ENCODE peak calls at places on chromosomes 13 and 19, in ten cellular contexts. V is heart left ventricle, J is breast epithelium, Q is ascending aorta, P is left lung, W is psoas muscle, I is body of pancreas, X is brain microvascular endothelial cell, Y is astrocyte, S is cardiac muscle cell. N is an unnamed sample.

GRCh38 chr13:36745436-36745835 is 71.6 kb downstream of the SERTM1 start:
- DNase-seq in X (no peak), I (no peak), W (no peak), Y (peak; percentile 51), V (no peak), S (no peak), J (no peak), P (no peak), Q (no peak), N (no peak)

GRCh38 chr13:80074811-80075210 is 266.1 kb downstream of the SPRY2 start:
- DNase-seq in W (no peak), X (no peak), J (no peak), P (no peak), S (no peak), V (no peak), Y (no peak), Q (no peak), I (no peak), N (no peak)

GRCh38 chr19:8988204-8988603 is 22.0 kb downstream of the MUC16 start:
- DNase-seq in Q (no peak), J (no peak), I (no peak), V (no peak), Y (no peak), S (no peak), P (no peak), X (no peak), W (no peak), N (no peak)

GRCh38 chr13:111402441-111402840 is 82.0 kb downstream of the TEX29 start:
- DNase-seq in I (no peak), P (peak; percentile 20), J (no peak), S (no peak), V (no peak), Y (no peak), Q (no peak), X (no peak), W (no peak), N (no peak)

GRCh38 chr13:27450921-27451461 is 627 bp upstream of the MTIF3 start:
- DNase-seq in J (peak; percentile 58), W (peak; percentile 69), S (peak; percentile 53), X (peak; percentile 12), Q (peak; percentile 70), V (peak; percentile 76), Y (peak; percentile 60), I (peak; percentile 54), P (peak; percentile 84), N (peak; percentile 53)

GRCh38 chr13:30705672-30706071 is 29.7 kb upstream of the ALOX5AP start:
- DNase-seq in Q (peak; percentile 15), S (no peak), V (no peak), P (no peak), X (no peak), I (no peak), J (no peak), Y (no peak), W (no peak), N (no peak)

GRCh38 chr19:8145969-8146368 is 3.4 kb downstream of the FBN3 start:
- DNase-seq in Y (no peak), P (peak; percentile 80), I (peak; percentile 45), V (no peak), J (no peak), W (no peak), Q (no peak), X (no peak), S (no peak), N (no peak)

GRCh38 chr19:29439688-29440550 is 85.9 kb upstream of the VSTM2B start:
- DNase-seq in W (no peak), X (no peak), Y (no peak), V (no peak), J (no peak), I (no peak), S (no peak), P (no peak), Q (no peak), N (no peak)

GRCh38 chr13:39590466-39591036 is 12.4 kb downstream of the LHFPL6 start:
- DNase-seq in J (no peak), Q (no peak), V (no peak), P (no peak), W (no peak), Y (no peak), I (no peak), S (no peak), X (no peak), N (no peak)

GRCh38 chr19:37932985-37933953 is 26.3 kb downstream of the SIPA1L3 start:
- DNase-seq in S (peak; percentile 18), J (no peak), I (peak; percentile 37), W (peak; percentile 56), Y (peak; percentile 58), V (peak; percentile 64), P (peak; percentile 80), Q (no peak), X (no peak), N (no peak)

GRCh38 chr19:54523403-54523802 is 20.8 kb downstream of the LAIR2 start:
- DNase-seq in V (no peak), I (no peak), S (peak; percentile 2), P (no peak), Y (no peak), Q (no peak), X (peak; percentile 3), J (no peak), W (no peak), N (no peak)

GRCh38 chr13:30042272-30042671 is 191.9 kb upstream of the UBL3 start:
- DNase-seq in X (no peak), V (no peak), S (no peak), I (no peak), Q (no peak), J (no peak), W (no peak), P (no peak), Y (no peak), N (no peak)

GRCh38 chr19:19661141-19661674 is 2.3 kb downstream of the ATP13A1 start:
- DNase-seq in V (no peak), X (no peak), P (peak; percentile 59), J (no peak), Q (no peak), Y (no peak), S (no peak), W (no peak), I (no peak), N (no peak)

GRCh38 chr13:110507678-110508381 is 53.7 kb downstream of the RAB20 start:
- DNase-seq in W (peak; percentile 67), I (peak; percentile 93), X (no peak), Q (no peak), J (peak; percentile 60), V (peak; percentile 72), S (no peak), Y (no peak), P (no peak), N (no peak)

GRCh38 chr19:50050406-50051223 is 24.8 kb downstream of the ZNF473 start:
- DNase-seq in Q (peak; percentile 85), Y (peak; percentile 60), P (peak; percentile 91), I (peak; percentile 66), V (peak; percentile 88), W (peak; percentile 82), X (peak; percentile 84), J (peak; percentile 76), S (peak; percentile 85), N (peak; percentile 75)

GRCh38 chr13:43006893-43007631 is 15.0 kb upstream of the EPSTI1 start:
- DNase-seq in P (no peak), J (no peak), Y (peak; percentile 76), I (no peak), Q (no peak), W (no peak), V (no peak), X (no peak), S (peak; percentile 58), N (no peak)

DNA sequence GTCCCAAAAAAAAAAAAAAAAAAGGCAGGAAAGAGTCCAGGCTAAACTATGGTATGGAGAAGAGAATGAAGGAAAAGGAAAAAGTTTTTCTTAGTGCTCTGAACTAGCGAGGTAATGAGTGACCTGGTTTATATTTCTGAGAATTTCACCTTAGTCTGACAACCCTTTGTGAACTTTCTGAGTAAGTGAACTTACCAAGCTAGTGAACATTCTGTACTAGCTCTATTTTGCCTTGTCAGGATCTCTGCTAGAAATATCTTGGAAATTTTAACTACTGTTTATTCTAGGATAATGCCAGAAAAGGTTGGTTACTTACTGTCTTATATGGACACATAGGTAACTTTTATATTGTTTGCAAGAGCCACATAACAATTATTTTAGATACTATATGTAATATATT is 4.4 kb downstream of the TRIM13 start:
- DNase-seq in S (no peak), X (no peak), V (no peak), Q (no peak), I (no peak), Y (no peak), W (no peak), J (no peak), P (no peak), N (no peak)
- H3K36me3 ChIP-seq in S (peaks cover 27% of the 10 kb centered on the region), X (peaks cover 15% of the 10 kb centered on the region), V (peaks cover 71% of the 10 kb centered on the region), Q (peaks cover 7% of the 10 kb centered on the region), I (no peaks in the 10 kb centered on the region), Y (peaks cover 15% of the 10 kb centered on the region), W (peaks cover 65% of the 10 kb centered on the region), J (no peaks in the 10 kb centered on the region), P (peaks cover 72% of the 10 kb centered on the region), N (peaks cover 9% of the 10 kb centered on the region)

DNA sequence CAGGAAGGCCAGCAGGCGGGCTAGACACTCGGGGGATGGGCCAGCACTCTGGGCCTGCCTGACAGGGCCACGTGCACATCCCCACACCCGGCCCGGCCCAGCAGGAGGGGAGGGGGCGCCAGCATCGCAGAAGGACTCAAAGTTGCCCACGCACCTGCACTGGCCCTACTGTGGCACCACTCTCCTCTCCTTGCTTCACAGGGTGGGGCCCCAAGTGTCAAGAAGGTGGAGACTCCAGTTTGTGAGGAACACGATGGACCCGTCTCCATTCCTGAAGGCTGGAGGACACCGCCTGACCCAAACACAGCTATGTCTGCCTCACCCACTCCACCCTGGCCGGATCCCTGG is 4.5 kb upstream of the A1BG start:
- DNase-seq in Y (no peak), Q (no peak), J (no peak), W (no peak), S (no peak), X (no peak), P (peak; percentile 81), V (peak; percentile 56), I (no peak), N (no peak)
- H3K36me3 ChIP-seq in Y (no peaks in the 10 kb centered on the region), Q (no peaks in the 10 kb centered on the region), J (no peaks in the 10 kb centered on the region), W (no peaks in the 10 kb centered on the region), S (no peaks in the 10 kb centered on the region), X (no peaks in the 10 kb centered on the region), P (no peaks in the 10 kb centered on the region), V (no peaks in the 10 kb centered on the region), I (no peaks in the 10 kb centered on the region), N (no peaks in the 10 kb centered on the region)

DNA sequence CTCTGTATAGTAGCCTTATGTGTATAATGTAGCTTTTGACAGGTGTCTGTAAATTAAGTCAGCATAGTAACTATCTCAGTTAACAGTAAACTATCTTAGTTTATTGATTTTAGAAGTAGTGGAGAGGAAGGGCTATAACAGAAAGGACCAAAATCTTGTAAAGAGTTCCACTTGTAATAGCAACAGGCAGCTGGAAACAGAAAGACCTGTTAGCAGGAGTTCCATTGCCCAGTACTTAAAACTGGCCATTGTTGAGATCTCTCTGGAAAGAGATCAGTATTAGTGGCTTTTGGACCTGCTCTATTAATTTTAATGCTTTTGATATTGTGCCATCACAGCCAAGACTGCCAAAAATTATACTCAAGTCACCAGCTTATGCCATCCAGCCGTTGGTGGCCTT is 32.0 kb upstream of the GARRE1 start:
- DNase-seq in S (no peak), I (no peak), Q (no peak), Y (no peak), P (no peak), J (no peak), W (no peak), V (no peak), X (no peak), N (no peak)
- H3K36me3 ChIP-seq in S (peaks cover 76% of the 10 kb centered on the region), I (peaks cover 26% of the 10 kb centered on the region), Q (peaks cover 60% of the 10 kb centered on the region), Y (peaks cover 51% of the 10 kb centered on the region), P (peaks cover 84% of the 10 kb centered on the region), J (peaks cover 6% of the 10 kb centered on the region), W (peaks cover 85% of the 10 kb centered on the region), V (peaks cover 98% of the 10 kb centered on the region), X (peaks cover 54% of the 10 kb centered on the region), N (peaks cover 53% of the 10 kb centered on the region)

GRCh38 chr13:99522288-99522687 is 21.0 kb downstream of the TM9SF2 start:
- DNase-seq in V (no peak), J (no peak), I (no peak), Y (no peak), Q (no peak), S (peak; percentile 52), X (no peak), W (no peak), P (no peak), N (no peak)
- H3K36me3 ChIP-seq in V (peaks cover 69% of the 10 kb centered on the region), J (no peaks in the 10 kb centered on the region), I (peaks cover 15% of the 10 kb centered on the region), Y (peaks cover 31% of the 10 kb centered on the region), Q (peaks cover 40% of the 10 kb centered on the region), S (peaks cover 27% of the 10 kb centered on the region), X (peaks cover 19% of the 10 kb centered on the region), W (peaks cover 78% of the 10 kb centered on the region), P (peaks cover 94% of the 10 kb centered on the region), N (peaks cover 44% of the 10 kb centered on the region)

N was measured in CD8-positive, alpha-beta T cell.